ENCODE peak calls at places on chromosomes 11 and 22, in four cellular contexts. M, O, S and Q are unnamed samples.

GRCh38 chr11:75421902-75422247 is 11.1 kb downstream of the KLHL35 start:
- DNase-seq in M (no peak), O (no peak), S (no peak), Q (no peak)

GRCh38 chr11:121714356-121714755 is 261.6 kb upstream of the SORL1-AS1 start:
- DNase-seq in M (peak; percentile 72), O (no peak), S (no peak), Q (no peak)

GRCh38 chr11:100404907-100405306 is 282.2 kb upstream of the ARHGAP42 start:
- DNase-seq in M (no peak), O (no peak), S (no peak), Q (no peak)

GRCh38 chr11:132605794-132606570 is 926.3 kb downstream of the OPCML start:
- DNase-seq in M (no peak), O (no peak), S (no peak), Q (no peak)

GRCh38 chr22:40325315-40325714 is 21.0 kb upstream of the ADSL start:
- DNase-seq in M (no peak), O (no peak), S (no peak), Q (no peak)

GRCh38 chr11:92628401-92629292 is 340.8 kb upstream of the MTNR1B start:
- DNase-seq in M (peak; percentile 45), O (no peak), S (no peak), Q (no peak)

GRCh38 chr11:120914021-120914420 is 109.9 kb upstream of the TBCEL start:
- DNase-seq in M (no peak), O (no peak), S (no peak), Q (no peak)

GRCh38 chr22:49796596-49797270 is 30.9 kb downstream of the BRD1 start:
- DNase-seq in M (no peak), O (no peak), S (no peak), Q (no peak)

GRCh38 chr11:79367844-79368243 is 73.0 kb downstream of the TENM4 start:
- DNase-seq in M (no peak), O (no peak), S (no peak), Q (no peak)

GRCh38 chr11:121421149-121421906 is 30.8 kb upstream of the SORL1 start:
- DNase-seq in M (no peak), O (no peak), S (no peak), Q (no peak)

GRCh38 chr22:32850157-32850556 is 48.7 kb downstream of the TIMP3 start:
- DNase-seq in M (no peak), O (no peak), S (no peak), Q (no peak)

GRCh38 chr11:117715801-117716200 is 81.2 kb downstream of the DSCAML1 start:
- DNase-seq in M (no peak), O (no peak), S (no peak), Q (no peak)

GRCh38 chr11:126007263-126007662 is 55.4 kb downstream of the CDON start:
- DNase-seq in M (peak; percentile 35), O (no peak), S (no peak), Q (no peak)

GRCh38 chr22:48918585-48919186 is 909.0 kb downstream of the BRD1 start:
- DNase-seq in M (no peak), O (peak; percentile 33), S (no peak), Q (no peak)

GRCh38 chr11:27287205-27287604 is 75.8 kb downstream of the CCDC34 start:
- DNase-seq in M (no peak), O (no peak), S (no peak), Q (no peak)

GRCh38 chr11:15412054-15412453 is 297.3 kb downstream of the INSC start:
- DNase-seq in M (no peak), O (no peak), S (no peak), Q (no peak)

GRCh38 chr22:38943181-38943580 is 14.2 kb upstream of the APOBEC3A start:
- DNase-seq in M (no peak), O (no peak), S (no peak), Q (no peak)

GRCh38 chr11:68200639-68201038 is 12.5 kb downstream of the KMT5B start:
- DNase-seq in M (peak; percentile 81), O (no peak), S (no peak), Q (no peak)

GRCh38 chr22:28741200-28741757 is 341 bp downstream of the CHEK2 start:
- DNase-seq in M (no peak), O (peak; percentile 15), S (no peak), Q (no peak)

GRCh38 chr22:17753401-17753989 is 20.8 kb downstream of the BID start:
- DNase-seq in M (peak; percentile 55), O (no peak), S (no peak), Q (no peak)

GRCh38 chr22:50299724-50300619 is 7.5 kb downstream of the PLXNB2 start:
- DNase-seq in M (no peak), O (no peak), S (no peak), Q (no peak)

GRCh38 chr11:14094481-14095037 is 132.0 kb downstream of the SPON1 start:
- DNase-seq in M (no peak), O (no peak), S (no peak), Q (no peak)

GRCh38 chr22:19449422-19449767 is 1.9 kb upstream of the C22orf39 start:
- DNase-seq in M (no peak), O (no peak), S (no peak), Q (no peak)

GRCh38 chr11:9789919-9790318 is 126.0 kb downstream of the SWAP70 start:
- DNase-seq in M (no peak), O (no peak), S (no peak), Q (no peak)

GRCh38 chr11:7421136-7421535 is 64.2 kb upstream of the OLFML1 start:
- DNase-seq in M (no peak), O (no peak), S (no peak), Q (no peak)

GRCh38 chr11:124070906-124071621 is 29.9 kb upstream of the OR10G7 start:
- DNase-seq in M (peak; percentile 78), O (peak; percentile 88), S (peak; percentile 67), Q (peak; percentile 73)

GRCh38 chr11:72676874-72677341 is 2.7 kb upstream of the PDE2A start:
- DNase-seq in M (peak; percentile 26), O (peak; percentile 92), S (no peak), Q (peak; percentile 67)

GRCh38 chr11:10021563-10021962 is 272.5 kb downstream of the SBF2 start:
- DNase-seq in M (no peak), O (no peak), S (no peak), Q (no peak)

GRCh38 chr11:11036185-11037161 is 178.6 kb upstream of the ZBED5 start:
- DNase-seq in M (peak; percentile 66), O (no peak), S (no peak), Q (no peak)

GRCh38 chr11:61796127-61796526 is 3.4 kb downstream of the FEN1 start:
- DNase-seq in M (no peak), O (peak; percentile 69), S (no peak), Q (no peak)

GRCh38 chr11:12818333-12819015 is 144.3 kb downstream of the TEAD1 start:
- DNase-seq in M (peak; percentile 89), O (no peak), S (no peak), Q (no peak)

GRCh38 chr11:19594326-19594725 is 118.3 kb upstream of the NAV2 start:
- DNase-seq in M (peak; percentile 50), O (no peak), S (no peak), Q (no peak)

GRCh38 chr22:25419247-25420113 is 145.0 kb upstream of the GRK3 start:
- DNase-seq in M (peak; percentile 47), O (no peak), S (no peak), Q (no peak)

GRCh38 chr11:64011371-64011770 is 24.4 kb upstream of the FLRT1 start:
- DNase-seq in M (no peak), O (no peak), S (no peak), Q (no peak)

GRCh38 chr11:102280237-102280833 is 36.9 kb upstream of the BIRC3 start:
- DNase-seq in M (no peak), O (no peak), S (no peak), Q (no peak)

GRCh38 chr11:44399968-44400367 is 90.0 kb upstream of the ALX4 start:
- DNase-seq in M (no peak), O (no peak), S (no peak), Q (no peak)

GRCh38 chr22:44764373-44764772 is 12.0 kb downstream of the ARHGAP8 start:
- DNase-seq in M (no peak), O (no peak), S (no peak), Q (no peak)

GRCh38 chr22:44764974-44765373 is 12.6 kb downstream of the ARHGAP8 start:
- DNase-seq in M (no peak), O (no peak), S (no peak), Q (no peak)

GRCh38 chr22:44761025-44761424 is 8.7 kb downstream of the ARHGAP8 start:
- DNase-seq in M (no peak), O (no peak), S (no peak), Q (no peak)

GRCh38 chr22:44765571-44766285 is 13.4 kb downstream of the ARHGAP8 start:
- DNase-seq in M (no peak), O (no peak), S (no peak), Q (no peak)
- H3K27me3 ChIP-seq in M (peaks cover 38% of the 10 kb centered on the region), O (no peaks in the 10 kb centered on the region), S (peaks cover 34% of the 10 kb centered on the region), Q (peaks cover 2% of the 10 kb centered on the region)

GRCh38 chr11:70468256-70469230 is 70.2 kb downstream of the CTTN start:
- DNase-seq in M (no peak), O (peak; percentile 57), S (no peak), Q (no peak)
- H3K27ac ChIP-seq in M (no peak overlapping the region), O (no peak overlapping the region), S (no peak overlapping the region), Q (no peak overlapping the region)

DNA sequence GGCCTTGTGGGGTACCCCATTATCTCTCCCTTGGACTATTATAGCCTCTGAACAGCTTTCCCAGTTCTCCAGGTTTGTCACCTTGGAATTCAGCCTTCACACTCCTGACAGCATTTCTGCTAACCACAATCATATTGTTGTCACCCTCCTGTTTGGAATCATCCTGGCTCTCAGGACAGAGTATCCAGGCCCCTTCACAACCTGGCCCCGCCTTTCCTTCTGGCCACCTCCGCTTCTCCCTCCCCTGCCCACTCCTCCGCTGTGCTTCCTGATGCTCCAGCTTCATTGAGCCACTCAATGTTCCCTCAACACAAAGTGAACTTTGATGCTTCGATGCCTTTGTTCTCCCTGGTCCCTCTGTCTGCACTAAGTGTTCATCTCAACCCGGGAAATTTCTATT is 3.1 kb downstream of the GPR83 start:
- DNase-seq in M (no peak), O (no peak), S (no peak), Q (no peak)
- H3K27me3 ChIP-seq in M (peaks cover 40% of the 10 kb centered on the region), O (no peaks in the 10 kb centered on the region), S (peaks cover 51% of the 10 kb centered on the region), Q (peaks cover 37% of the 10 kb centered on the region)

DNA sequence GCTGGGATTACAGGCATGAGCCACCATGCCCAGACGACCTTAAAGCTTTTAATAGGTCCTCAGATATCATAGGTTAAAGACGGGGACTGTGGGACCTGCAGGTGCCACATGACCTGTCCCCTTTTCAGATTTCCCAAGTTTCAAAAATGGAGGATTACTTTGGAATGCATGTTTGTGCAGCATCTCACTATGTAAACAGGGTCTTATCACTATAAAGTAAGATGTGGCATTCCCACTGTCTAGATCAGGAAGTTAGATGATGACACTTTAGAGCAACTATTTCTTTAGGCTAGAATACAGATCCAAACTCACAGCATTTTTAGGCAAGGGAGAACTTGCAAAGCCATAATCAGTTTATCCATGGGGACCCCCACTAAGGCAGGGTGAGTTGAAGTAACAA is 92.8 kb downstream of the USP35 start:
- DNase-seq in M (peak; percentile 23), O (no peak), S (no peak), Q (no peak)
- H3K27ac ChIP-seq in M (no peak overlapping the region), O (no peak overlapping the region), S (no peak overlapping the region), Q (no peak overlapping the region)

GRCh38 chr11:32013603-32014002 is 77.3 kb upstream of the RCN1 start:
- DNase-seq in M (no peak), O (no peak), S (no peak), Q (no peak)

GRCh38 chr11:32006799-32007388 is 84.0 kb upstream of the RCN1 start:
- DNase-seq in M (peak; percentile 51), O (no peak), S (peak; percentile 6), Q (no peak)

GRCh38 chr11:32005786-32006406 is 85.0 kb upstream of the RCN1 start:
- DNase-seq in M (peak; percentile 8), O (no peak), S (no peak), Q (no peak)

GRCh38 chr11:32012066-32012465 is 78.8 kb upstream of the RCN1 start:
- DNase-seq in M (no peak), O (no peak), S (no peak), Q (no peak)

GRCh38 chr11:32008879-32009548 is 81.9 kb upstream of the RCN1 start:
- DNase-seq in M (no peak), O (no peak), S (no peak), Q (no peak)
- H3K27me3 ChIP-seq in M (peaks cover 47% of the 10 kb centered on the region), O (no peaks in the 10 kb centered on the region), S (peaks cover 18% of the 10 kb centered on the region), Q (no peaks in the 10 kb centered on the region)